ENCODE peak calls at places on chromosomes 16 and 17, in eight cellular contexts. Q is tibial artery, B is small intestine, M is GM23248, U is mammary epithelial cell, L is trophoblast cell, D is mesendoderm, R is A673. N is an unnamed sample. For H3K36me3 and H3K27me3, the result is how much of the 10 kb centered on the place peaks cover.

GRCh38 chr17:66466933-66467367 is 164.5 kb downstream of the PRKCA start:
- DNase-seq in Q (no peak), B (no peak), M (peak), U (peak), L (peak), D (peak), R (peak), N (peak)

GRCh38 chr16:17224859-17225258 is 245.9 kb downstream of the XYLT1 start:
- DNase-seq in Q (peak), B (peak), M (peak), U (peak), L (no peak), D (no peak), R (no peak), N (peak)

GRCh38 chr16:67811899-67812298 is 5.2 kb downstream of the TSNAXIP1 start:
- DNase-seq in Q (no peak), B (no peak), M (no peak), U (no peak), L (no peak), D (no peak), R (no peak), N (no peak)

GRCh38 chr17:59372138-59372751 is 40.8 kb downstream of the YPEL2 start:
- DNase-seq in Q (peak), B (peak), M (peak), U (no peak), L (peak), D (no peak), R (no peak), N (no peak)

GRCh38 chr16:56041556-56042140 is 149.6 kb upstream of the GNAO1 start:
- DNase-seq in Q (no peak), B (peak), M (peak), U (peak), L (peak), D (peak), R (peak), N (peak)

GRCh38 chr17:55005520-55005919 is 37.0 kb downstream of the STXBP4 start:
- DNase-seq in Q (no peak), B (peak), M (peak), U (peak), L (no peak), D (peak), R (peak), N (no peak)

GRCh38 chr17:73650147-73650546 is 5.9 kb upstream of the SDK2 start:
- DNase-seq in Q (no peak), B (no peak), M (no peak), U (peak), L (peak), D (peak), R (no peak), N (no peak)

GRCh38 chr16:72426416-72426815 is 254.5 kb upstream of the PMFBP1 start:
- DNase-seq in Q (no peak), B (no peak), M (no peak), U (no peak), L (no peak), D (no peak), R (no peak), N (no peak)

GRCh38 chr17:74569392-74570003 is 2.2 kb upstream of the CD300H start:
- DNase-seq in Q (peak), B (no peak), M (peak), U (peak), L (peak), D (peak), R (peak), N (peak)

GRCh38 chr16:14232106-14232890 is 161.2 kb downstream of the MRTFB start:
- DNase-seq in Q (no peak), B (no peak), M (no peak), U (no peak), L (no peak), D (no peak), R (peak), N (no peak)

GRCh38 chr17:37650419-37651003 is 7.3 kb upstream of the DDX52 start:
- DNase-seq in Q (no peak), B (peak), M (peak), U (peak), L (peak), D (peak), R (no peak), N (no peak)

GRCh38 chr17:13626703-13627102 is 25.0 kb upstream of the HS3ST3A1 start:
- DNase-seq in Q (no peak), B (no peak), M (peak), U (peak), L (no peak), D (no peak), R (no peak), N (no peak)

GRCh38 chr17:76948726-76949342 is 80.6 kb downstream of the MGAT5B start:
- DNase-seq in Q (no peak), B (no peak), M (no peak), U (no peak), L (no peak), D (no peak), R (no peak), N (no peak)

GRCh38 chr17:78127240-78127887 is 1.2 kb downstream of the TMC6 start:
- DNase-seq in Q (no peak), B (peak), M (no peak), U (no peak), L (no peak), D (peak), R (no peak), N (peak)

GRCh38 chr17:42507671-42508070 is 28.4 kb upstream of the NAGLU start:
- DNase-seq in Q (no peak), B (no peak), M (no peak), U (no peak), L (peak), D (no peak), R (no peak), N (no peak)

GRCh38 chr16:53089434-53090270 is 34.9 kb downstream of the CHD9 start:
- DNase-seq in Q (no peak), B (peak), M (peak), U (no peak), L (no peak), D (peak), R (peak), N (no peak)

GRCh38 chr17:50659220-50659619 is 24.5 kb downstream of the ABCC3 start:
- DNase-seq in Q (no peak), B (no peak), M (no peak), U (no peak), L (no peak), D (no peak), R (no peak), N (no peak)

GRCh38 chr16:48231675-48232214 is 12.4 kb upstream of the LONP2 start:
- DNase-seq in Q (no peak), B (peak), M (peak), U (peak), L (no peak), D (peak), R (peak), N (peak)

GRCh38 chr16:84820771-84821170 is 986 bp downstream of the CRISPLD2 start:
- DNase-seq in Q (no peak), B (no peak), M (peak), U (no peak), L (no peak), D (no peak), R (no peak), N (no peak)

GRCh38 chr17:43581581-43581980 is 35.4 kb upstream of the ETV4 start:
- DNase-seq in Q (no peak), B (peak), M (no peak), U (no peak), L (no peak), D (no peak), R (no peak), N (no peak)

GRCh38 chr17:34609210-34609609 is 29.8 kb downstream of the TMEM132E start:
- DNase-seq in Q (no peak), B (no peak), M (no peak), U (no peak), L (no peak), D (peak), R (no peak), N (no peak)

GRCh38 chr17:78381601-78382168 is 3.2 kb downstream of the PGS1 start:
- DNase-seq in Q (no peak), B (peak), M (peak), U (no peak), L (no peak), D (peak), R (peak), N (no peak)

GRCh38 chr17:55053855-55054254 is 85.3 kb downstream of the STXBP4 start:
- DNase-seq in Q (no peak), B (no peak), M (peak), U (no peak), L (no peak), D (peak), R (peak), N (peak)

GRCh38 chr17:15351487-15351840 is 10.1 kb upstream of the TEKT3 start:
- DNase-seq in Q (no peak), B (no peak), M (no peak), U (no peak), L (no peak), D (peak), R (no peak), N (no peak)

GRCh38 chr17:75996665-75997590 is 3.7 kb upstream of the CDK3 start:
- DNase-seq in Q (peak), B (peak), M (peak), U (peak), L (peak), D (peak), R (peak), N (peak)

GRCh38 chr17:13393841-13394710 is 207.7 kb downstream of the HS3ST3A1 start:
- DNase-seq in Q (no peak), B (no peak), M (peak), U (peak), L (no peak), D (no peak), R (no peak), N (peak)

GRCh38 chr16:61471737-61472136 is 564.5 kb downstream of the CDH8 start:
- DNase-seq in Q (no peak), B (no peak), M (no peak), U (no peak), L (no peak), D (peak), R (no peak), N (no peak)

GRCh38 chr16:24508614-24509013 is 30.8 kb upstream of the RBBP6 start:
- DNase-seq in Q (no peak), B (no peak), M (peak), U (peak), L (peak), D (peak), R (peak), N (no peak)

GRCh38 chr16:81095653-81095952 is 592 bp downstream of the GCSH start:
- DNase-seq in Q (no peak), B (no peak), M (no peak), U (no peak), L (no peak), D (no peak), R (no peak), N (no peak)

GRCh38 chr17:7825206-7825980 is 8.6 kb upstream of the KDM6B start:
- DNase-seq in Q (no peak), B (no peak), M (peak), U (no peak), L (no peak), D (no peak), R (peak), N (no peak)

GRCh38 chr17:78041401-78042179 is 83.1 kb downstream of the TNRC6C start:
- DNase-seq in Q (no peak), B (no peak), M (peak), U (no peak), L (no peak), D (no peak), R (peak), N (peak)

DNA sequence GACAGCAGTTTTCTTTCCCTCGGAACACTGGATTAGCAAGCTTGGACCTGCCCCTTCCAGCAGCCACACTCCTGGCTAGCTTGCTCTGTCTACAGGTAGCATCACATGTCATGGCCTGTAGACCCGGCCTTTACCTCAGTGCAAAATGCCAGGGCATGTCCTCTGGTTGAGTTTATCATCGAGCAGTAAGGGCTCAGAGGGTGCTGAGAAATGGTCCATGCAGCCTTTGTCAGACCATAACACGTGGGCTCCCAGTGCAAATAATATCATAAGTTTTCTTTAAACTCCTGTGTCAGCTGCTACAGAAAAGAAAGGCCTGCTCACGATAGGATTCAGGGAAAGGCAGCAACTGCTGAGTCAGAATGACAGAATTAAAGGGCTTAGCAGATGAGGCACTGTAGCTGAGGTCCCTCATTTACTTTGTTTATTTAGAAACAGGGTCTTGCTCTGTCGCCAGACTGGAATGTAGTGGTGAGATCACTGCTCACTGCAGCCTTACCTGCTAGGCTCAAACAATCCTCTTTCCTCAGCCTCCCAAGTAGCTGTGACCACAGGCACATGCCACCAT is 8.0 kb upstream of the GNA13 start:
- DNase-seq in Q (no peak), B (no peak), M (peak), U (peak), L (no peak), D (peak), R (no peak), N (peak)
- H3K27ac ChIP-seq in Q (no peak), B (no peak), M (no peak), U (peak), L (peak), D (peak), R (no peak), N (peak)

DNA sequence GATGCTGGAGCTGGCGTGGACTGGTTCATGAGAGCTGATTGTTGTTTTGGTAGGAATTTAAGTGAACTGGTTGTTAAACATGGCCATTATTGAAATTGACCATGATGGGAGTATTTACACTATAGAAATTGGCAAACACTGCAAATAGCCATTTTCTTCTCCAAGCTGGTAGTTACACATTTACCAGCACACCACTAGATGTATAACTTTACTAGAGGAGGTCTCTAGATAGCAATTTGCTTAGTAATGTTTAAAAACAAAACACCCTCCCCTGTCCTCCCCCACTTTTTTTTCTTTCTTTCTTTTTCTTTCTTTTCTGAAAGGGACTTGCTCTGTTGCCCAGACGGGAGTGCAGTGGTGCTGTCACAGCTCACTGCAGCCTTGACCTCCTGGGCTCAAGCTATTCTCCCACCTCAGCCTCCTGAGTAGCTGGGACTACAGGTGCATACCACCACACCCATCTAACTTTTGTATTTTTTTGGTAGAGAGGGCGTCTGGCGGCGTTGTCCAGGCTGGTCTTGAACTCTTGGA is 24.1 kb downstream of the IGSF6 start:
- DNase-seq in Q (no peak), B (no peak), M (no peak), U (no peak), L (no peak), D (no peak), R (no peak), N (no peak)
- H3K36me3 ChIP-seq in Q (half or more), B (under half), M (under half), U (under half), L (under half), D (under half), R (under half), N (under half)

GRCh38 chr17:46817901-46818209 is 637 bp downstream of the WNT3 start:
- DNase-seq in Q (no peak), B (no peak), M (no peak), U (no peak), L (no peak), D (no peak), R (no peak), N (no peak)
- H3K27me3 ChIP-seq in Q (under half), B (under half), M (half or more), U (under half), L (under half), D (under half), R (under half), N (under half)

GRCh38 chr17:79984045-79984840 is 51.4 kb downstream of the TBC1D16 start:
- DNase-seq in Q (no peak), B (no peak), M (no peak), U (no peak), L (no peak), D (no peak), R (no peak), N (no peak)

GRCh38 chr17:79986441-79987186 is 49.1 kb downstream of the TBC1D16 start:
- DNase-seq in Q (peak), B (no peak), M (no peak), U (no peak), L (no peak), D (no peak), R (no peak), N (peak)

GRCh38 chr17:79985951-79986391 is 49.7 kb downstream of the TBC1D16 start:
- DNase-seq in Q (no peak), B (peak), M (no peak), U (no peak), L (no peak), D (no peak), R (no peak), N (no peak)

GRCh38 chr17:79984877-79985276 is 50.8 kb downstream of the TBC1D16 start:
- DNase-seq in Q (no peak), B (no peak), M (no peak), U (no peak), L (no peak), D (peak), R (no peak), N (no peak)

GRCh38 chr17:79985361-79985760 is 50.3 kb downstream of the TBC1D16 start:
- DNase-seq in Q (no peak), B (no peak), M (no peak), U (no peak), L (no peak), D (no peak), R (no peak), N (no peak)
- H3K27ac ChIP-seq in Q (no peak), B (no peak), M (no peak), U (no peak), L (no peak), D (no peak), R (peak), N (no peak)

GRCh38 chr16:3669067-3669466 is 14.6 kb downstream of the DNASE1 start:
- DNase-seq in Q (no peak), B (no peak), M (no peak), U (no peak), L (no peak), D (no peak), R (no peak), N (no peak)
- H3K36me3 ChIP-seq in Q (half or more), B (under half), M (under half), U (under half), L (half or more), D (under half), R (half or more), N (under half)

GRCh38 chr16:705748-706188 is at the start of gene FBXL16:
- DNase-seq in Q (no peak), B (no peak), M (no peak), U (no peak), L (no peak), D (no peak), R (peak), N (peak)
- H3K27me3 ChIP-seq in Q (under half), B (under half), M (under half), U (under half), L (under half), D (under half), R (half or more), N (under half)

N was measured in SJCRH30.